ENCODE peak calls at places on chromosomes 4 and X, in ten cellular contexts. C is heart left ventricle; S is omental fat pad; H is activated CD4-positive, CD25-positive, alpha-beta regulatory T cell treated with anti-CD3 and anti-CD28 coated beads, Interleukin-2, amount 50 U/mL, for 16 hours; A is NCI-H748 treated with DMSO at 0.1 percent for 48 hours; I is HT1080; R is activated T-cell treated with anti-CD3 and anti-CD28 coated beads for 1 hour; L is H9; E is AG08395; D is lower lobe of right lung. O is an unnamed sample.

GRCh38 chr4:53541577-53542206 is 49.6 kb downstream of the LNX1 start:
- DNase-seq in C (no peak), S (no peak), H (no peak), A (no peak), I (peak), R (no peak), L (no peak), E (peak), D (no peak), O (no peak)

GRCh38 chrX:100368167-100368566 is 41.9 kb downstream of the PCDH19 start:
- DNase-seq in C (no peak), S (no peak), H (no peak), A (no peak), I (no peak), R (no peak), L (peak), E (peak), D (no peak), O (no peak)

GRCh38 chr4:38366451-38366850 is 297.5 kb upstream of the KLF3 start:
- DNase-seq in C (peak), S (no peak), H (no peak), A (no peak), I (no peak), R (no peak), L (no peak), E (no peak), D (no peak), O (no peak)

GRCh38 chrX:1442724-1443367 is 9.9 kb downstream of the ASMTL start:
- DNase-seq in C (peak), S (no peak), H (no peak), A (no peak), I (no peak), R (no peak), L (peak), E (no peak), D (peak), O (no peak)

GRCh38 chr4:124943145-124943889 is 230.8 kb upstream of the ANKRD50 start:
- DNase-seq in C (no peak), S (no peak), H (no peak), A (no peak), I (peak), R (no peak), L (no peak), E (no peak), D (no peak), O (no peak)

GRCh38 chr4:54499308-54500074 is 158.3 kb upstream of the KIT start:
- DNase-seq in C (no peak), S (no peak), H (no peak), A (no peak), I (peak), R (no peak), L (no peak), E (peak), D (no peak), O (no peak)

GRCh38 chrX:39149761-39150160 is 348.5 kb downstream of the MID1IP1 start:
- DNase-seq in C (peak), S (peak), H (peak), A (peak), I (peak), R (peak), L (peak), E (peak), D (peak), O (peak)

GRCh38 chr4:114349543-114350175 is 248.9 kb upstream of the UGT8 start:
- DNase-seq in C (no peak), S (no peak), H (no peak), A (no peak), I (peak), R (no peak), L (no peak), E (peak), D (no peak), O (no peak)

GRCh38 chr4:7964890-7965662 is 25.4 kb upstream of the AFAP1 start:
- DNase-seq in C (peak), S (peak), H (no peak), A (no peak), I (no peak), R (peak), L (peak), E (peak), D (no peak), O (no peak)

GRCh38 chrX:20118065-20118824 is 1.5 kb upstream of the MAP7D2 start:
- DNase-seq in C (no peak), S (no peak), H (no peak), A (no peak), I (no peak), R (no peak), L (no peak), E (no peak), D (no peak), O (no peak)

GRCh38 chr4:77052352-77052751 is 23.4 kb downstream of the CCNI start:
- DNase-seq in C (no peak), S (no peak), H (peak), A (peak), I (peak), R (peak), L (peak), E (peak), D (no peak), O (peak)

GRCh38 chr4:2354127-2354526 is 64.3 kb downstream of the ZFYVE28 start:
- DNase-seq in C (no peak), S (no peak), H (no peak), A (no peak), I (no peak), R (peak), L (peak), E (peak), D (peak), O (peak)

GRCh38 chrX:152814048-152814447 is 16.5 kb downstream of the CETN2 start:
- DNase-seq in C (no peak), S (no peak), H (no peak), A (no peak), I (no peak), R (no peak), L (no peak), E (no peak), D (no peak), O (no peak)

GRCh38 chr4:39353478-39354177 is 12.5 kb downstream of the RFC1 start:
- DNase-seq in C (no peak), S (no peak), H (no peak), A (no peak), I (peak), R (no peak), L (no peak), E (peak), D (no peak), O (no peak)

GRCh38 chr4:145083891-145084640 is 13.9 kb downstream of the ANAPC10 start:
- DNase-seq in C (no peak), S (no peak), H (no peak), A (no peak), I (peak), R (no peak), L (no peak), E (no peak), D (no peak), O (no peak)

GRCh38 chrX:75648803-75649588 is 126.2 kb upstream of the ZDHHC15 start:
- DNase-seq in C (no peak), S (no peak), H (no peak), A (no peak), I (no peak), R (no peak), L (no peak), E (no peak), D (no peak), O (no peak)

GRCh38 chrX:105701310-105702052 is 120.9 kb upstream of the NRK start:
- DNase-seq in C (no peak), S (no peak), H (no peak), A (no peak), I (no peak), R (no peak), L (no peak), E (peak), D (no peak), O (no peak)

GRCh38 chr4:4302416-4302815 is 12.4 kb downstream of the ZBTB49 start:
- DNase-seq in C (no peak), S (no peak), H (no peak), A (no peak), I (peak), R (no peak), L (peak), E (no peak), D (no peak), O (no peak)

GRCh38 chrX:114584434-114584943 is 603 bp downstream of the HTR2C start:
- DNase-seq in C (no peak), S (no peak), H (no peak), A (no peak), I (no peak), R (no peak), L (peak), E (no peak), D (no peak), O (no peak)

GRCh38 chr4:30835044-30835443 is 114.9 kb downstream of the PCDH7 start:
- DNase-seq in C (no peak), S (no peak), H (no peak), A (no peak), I (no peak), R (no peak), L (no peak), E (no peak), D (peak), O (no peak)

GRCh38 chr4:65195666-65196065 is 474.6 kb downstream of the EPHA5 start:
- DNase-seq in C (no peak), S (no peak), H (no peak), A (no peak), I (no peak), R (no peak), L (no peak), E (no peak), D (no peak), O (no peak)

GRCh38 chr4:53432528-53433424 is 55.3 kb downstream of the FIP1L1 start:
- DNase-seq in C (no peak), S (no peak), H (no peak), A (no peak), I (no peak), R (no peak), L (no peak), E (no peak), D (no peak), O (no peak)